ENCODE peak calls at places on chromosomes 12 and 14, in seven cellular contexts. W is IMR-90, F is neuronal stem cell, G is mesenchymal stem cell, Z is H1, V is H9, E is trophoblast cell. Q is an unnamed sample.

GRCh38 chr14:38297681-38298080 is 41.8 kb upstream of the CLEC14A start:
- DNase-seq in E (no peak), F (no peak), V (no peak), G (peak; percentile 38), Z (no peak), W (peak; percentile 71), Q (no peak)

GRCh38 chr12:98618952-98619351 is 25.5 kb downstream of the SLC25A3 start:
- DNase-seq in V (no peak), Z (no peak), E (peak; percentile 20), F (no peak), W (peak; percentile 25), G (peak; percentile 68), Q (no peak)

GRCh38 chr14:102517412-102518062 is 8.0 kb upstream of the ANKRD9 start:
- DNase-seq in Z (peak; percentile 74), V (peak; percentile 60), W (no peak), F (no peak), E (peak; percentile 78), G (no peak), Q (no peak)

GRCh38 chr12:76220980-76221379 is 127.2 kb downstream of the BBS10 start:
- DNase-seq in G (no peak), V (no peak), Z (no peak), F (peak; percentile 71), E (no peak), W (no peak), Q (peak; percentile 73)

GRCh38 chr12:65532744-65533143 is 254.3 kb downstream of the MSRB3 start:
- DNase-seq in V (no peak), F (no peak), W (peak; percentile 85), E (no peak), G (peak; percentile 91), Z (no peak), Q (peak; percentile 29)

GRCh38 chr12:47835017-47835830 is 15.5 kb upstream of the HDAC7 start:
- DNase-seq in F (no peak), V (peak; percentile 28), E (no peak), Z (no peak), W (no peak), G (no peak), Q (no peak)

GRCh38 chr12:67358686-67359374 is 89.7 kb downstream of the CAND1 start:
- DNase-seq in V (no peak), E (no peak), W (peak; percentile 83), G (peak; percentile 98), F (no peak), Z (no peak), Q (no peak)

GRCh38 chr12:42299392-42300308 is 26.2 kb downstream of the ZCRB1 start:
- DNase-seq in E (peak; percentile 40), W (peak; percentile 80), F (no peak), Z (no peak), G (peak; percentile 80), V (no peak), Q (no peak)

GRCh38 chr12:10959777-10960176 is 20.7 kb upstream of the TAS2R14 start:
- DNase-seq in E (no peak), G (no peak), F (no peak), Z (no peak), V (no peak), W (no peak), Q (peak; percentile 10)

GRCh38 chr12:85036736-85037135 is 585 bp downstream of the LRRIQ1 start:
- DNase-seq in Z (no peak), V (no peak), E (no peak), F (no peak), G (no peak), W (no peak), Q (peak; percentile 7)

GRCh38 chr12:109346920-109347319 is 780 bp upstream of the MYO1H start:
- DNase-seq in G (no peak), Z (peak; percentile 63), F (no peak), V (no peak), E (no peak), W (no peak), Q (peak; percentile 10)

GRCh38 chr14:63642229-63642611 is 549 bp upstream of the WDR89 start:
- DNase-seq in G (peak; percentile 98), E (peak; percentile 96), V (peak; percentile 84), Z (no peak), F (peak; percentile 92), W (peak; percentile 96), Q (peak; percentile 98)

GRCh38 chr14:31690056-31690455 is 128.9 kb downstream of the NUBPL start:
- DNase-seq in W (no peak), V (no peak), G (no peak), F (no peak), E (no peak), Z (no peak), Q (no peak)

GRCh38 chr14:101198398-101199027 is 295.0 kb upstream of the RTL1 start:
- DNase-seq in V (peak; percentile 7), Z (peak; percentile 41), G (no peak), E (no peak), W (no peak), F (no peak), Q (no peak)

GRCh38 chr12:11508699-11509098 is 113.3 kb upstream of the PRB2 start:
- DNase-seq in W (peak; percentile 45), G (peak; percentile 3), E (peak; percentile 42), F (no peak), V (peak; percentile 54), Z (no peak), Q (peak; percentile 67)

GRCh38 chr12:49632986-49633702 is 9.8 kb downstream of the PRPF40B start:
- DNase-seq in E (no peak), G (no peak), W (no peak), V (no peak), F (no peak), Z (no peak), Q (no peak)

GRCh38 chr12:41264281-41264680 is 76.2 kb downstream of the PDZRN4 start:
- DNase-seq in W (no peak), Z (no peak), E (no peak), F (no peak), V (no peak), G (no peak), Q (no peak)

GRCh38 chr12:43462741-43463140 is 89.3 kb downstream of the ADAMTS20 start:
- DNase-seq in F (no peak), E (no peak), W (no peak), G (no peak), Z (no peak), V (no peak), Q (no peak)

GRCh38 chr12:131892711-131893604 is 1.5 kb upstream of the ULK1 start:
- DNase-seq in Z (no peak), E (peak; percentile 39), G (no peak), W (no peak), F (no peak), V (peak; percentile 37), Q (no peak)

GRCh38 chr12:120592121-120593049 is 11.2 kb upstream of the POP5 start:
- DNase-seq in Z (no peak), F (no peak), W (no peak), V (no peak), G (no peak), E (no peak), Q (no peak)

GRCh38 chr14:96246535-96246839 is 9.5 kb upstream of the BDKRB1 start:
- DNase-seq in E (peak; percentile 89), F (no peak), V (no peak), W (peak; percentile 99), Z (no peak), G (peak; percentile 99), Q (peak; percentile 55)

GRCh38 chr14:51545396-51545795 is 106.3 kb upstream of the FRMD6 start:
- DNase-seq in G (no peak), V (no peak), E (no peak), W (no peak), Z (no peak), F (no peak), Q (no peak)

GRCh38 chr14:73058923-73059311 is 583 bp downstream of the RBM25 start:
- DNase-seq in W (peak; percentile 14), E (peak; percentile 60), Z (peak; percentile 57), V (peak; percentile 41), G (peak; percentile 60), F (no peak), Q (peak; percentile 68)

GRCh38 chr12:25241171-25242020 is 9.3 kb downstream of the KRAS start:
- DNase-seq in W (peak; percentile 71), E (peak; percentile 74), V (no peak), F (no peak), Z (no peak), G (peak; percentile 67), Q (peak; percentile 46)

GRCh38 chr14:96582641-96582980 is 80.4 kb downstream of the PAPOLA start:
- DNase-seq in G (no peak), V (peak; percentile 17), W (no peak), F (no peak), Z (no peak), E (no peak), Q (no peak)

GRCh38 chr12:5615760-5616159 is 183.9 kb downstream of the NTF3 start:
- DNase-seq in Z (no peak), F (no peak), E (no peak), V (no peak), G (no peak), W (no peak), Q (no peak)
- H2BK120ac ChIP-seq in Z (no peak overlapping the region), F (no peak overlapping the region), E (no peak overlapping the region), V (no peak overlapping the region), G (no peak overlapping the region), W (no peak overlapping the region), Q (no peak overlapping the region)

DNA sequence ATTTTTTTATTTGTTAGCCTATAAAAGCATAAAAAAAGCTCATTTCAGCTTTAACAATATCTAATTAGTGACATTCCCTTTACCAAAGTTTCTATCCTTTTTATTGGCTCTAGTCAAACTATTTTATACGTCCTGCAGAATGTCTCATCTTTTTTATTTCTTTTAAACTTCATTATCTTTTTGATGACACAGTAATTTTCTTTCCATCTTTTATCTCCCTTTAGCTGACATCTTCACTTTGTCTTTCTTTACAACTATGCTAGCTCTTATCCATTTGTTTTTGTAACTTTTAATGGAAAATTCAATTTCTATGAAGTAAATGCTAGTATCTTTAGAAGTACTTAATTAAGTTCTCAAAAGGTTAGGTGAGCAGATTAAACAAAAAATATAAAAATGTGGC is 106.1 kb upstream of the NOVA1 start:
- DNase-seq in E (no peak), V (no peak), W (no peak), Z (no peak), F (no peak), G (no peak), Q (no peak)
- H3K23ac ChIP-seq in E (no peak overlapping the region), V (no peak overlapping the region), W (no peak overlapping the region), Z (no peak overlapping the region), F (no peak overlapping the region), G (no peak overlapping the region), Q (no peak overlapping the region)

DNA sequence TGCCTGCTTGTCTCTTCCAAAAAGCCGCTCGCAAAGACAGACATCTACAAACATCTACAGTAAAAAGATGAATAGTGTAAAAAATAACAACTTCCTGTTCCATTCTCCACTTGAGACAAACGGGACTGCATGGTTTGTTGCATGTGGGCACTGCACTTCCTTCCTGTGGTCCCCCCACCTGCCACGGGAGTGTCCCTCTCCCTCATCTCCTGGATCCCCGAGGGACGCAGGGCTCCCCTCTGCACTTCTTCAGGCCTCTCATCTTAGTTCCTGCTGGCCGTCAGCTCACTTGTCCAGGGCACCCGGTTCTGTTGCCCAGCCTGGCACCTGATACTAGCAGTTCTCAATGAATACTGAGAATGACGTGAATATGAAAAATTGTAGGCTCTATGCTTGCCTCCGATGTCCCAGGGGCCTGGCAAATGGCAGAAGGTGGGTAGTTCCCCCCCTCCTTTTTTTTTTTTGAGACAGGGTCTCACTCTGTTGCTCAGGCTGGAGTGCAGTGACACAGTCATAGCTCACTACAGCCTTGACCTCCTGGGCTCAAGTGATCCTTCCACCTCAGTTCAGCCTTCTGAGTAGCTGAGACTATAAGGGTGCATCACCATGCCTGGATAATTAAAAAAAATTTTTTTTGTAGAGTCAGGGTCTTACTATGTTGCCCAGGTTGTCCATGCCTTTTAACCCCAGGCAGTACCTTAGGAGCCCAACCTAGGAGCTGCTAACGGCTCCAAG is 3.5 kb upstream of the KLC1 start:
- DNase-seq in W (no peak), Z (no peak), V (no peak), E (no peak), F (no peak), G (no peak), Q (no peak)
- H3K18ac ChIP-seq in W (peak overlapping the region; percentile 48), Z (no peak overlapping the region), V (no peak overlapping the region), E (no peak overlapping the region), F (no peak overlapping the region), G (no peak overlapping the region), Q (no peak overlapping the region)

GRCh38 chr12:105741786-105742566 is 396.8 kb downstream of the NUAK1 start:
- DNase-seq in G (peak; percentile 72), Z (no peak), W (peak; percentile 83), V (no peak), F (no peak), E (peak; percentile 25), Q (no peak)
- H2BK120ac ChIP-seq in G (no peak overlapping the region), Z (no peak overlapping the region), W (no peak overlapping the region), V (no peak overlapping the region), F (no peak overlapping the region), E (no peak overlapping the region), Q (no peak overlapping the region)